ENCODE peak calls at places on chromosome 16, in eight cellular contexts. Y, B, O, A, F, R, J and H are unnamed samples.

GRCh38 chr16:32116080-32116479 is 137.0 kb upstream of the TP53TG3D start:
- DNase-seq in Y (no peak), B (no peak), O (no peak), A (no peak), F (peak), R (peak), J (no peak), H (no peak)

GRCh38 chr16:79808731-79809130 is 208.2 kb upstream of the MAF start:
- DNase-seq in Y (no peak), B (no peak), O (no peak), A (no peak), F (no peak), R (no peak), J (no peak), H (no peak)

GRCh38 chr16:17451835-17452234 is 18.9 kb downstream of the XYLT1 start:
- DNase-seq in Y (no peak), B (no peak), O (no peak), A (no peak), F (no peak), R (peak), J (no peak), H (no peak)

GRCh38 chr16:83968483-83968865 is 430 bp downstream of the NECAB2 start:
- DNase-seq in Y (peak), B (no peak), O (no peak), A (no peak), F (no peak), R (no peak), J (no peak), H (no peak)

GRCh38 chr16:5336898-5337297 is 239.3 kb upstream of the EEF2KMT start:
- DNase-seq in Y (no peak), B (no peak), O (no peak), A (no peak), F (no peak), R (no peak), J (no peak), H (no peak)

GRCh38 chr16:89365996-89366395 is 124.4 kb downstream of the ANKRD11 start:
- DNase-seq in Y (no peak), B (no peak), O (no peak), A (no peak), F (no peak), R (no peak), J (no peak), H (no peak)

GRCh38 chr16:75085556-75085955 is 31.0 kb downstream of the LDHD start:
- DNase-seq in Y (no peak), B (no peak), O (no peak), A (no peak), F (no peak), R (no peak), J (no peak), H (no peak)

GRCh38 chr16:787261-787966 is 767 bp downstream of the RPUSD1 start:
- DNase-seq in Y (no peak), B (no peak), O (peak), A (no peak), F (no peak), R (no peak), J (no peak), H (no peak)

GRCh38 chr16:85370881-85371651 is 242.1 kb upstream of the GSE1 start:
- DNase-seq in Y (no peak), B (peak), O (no peak), A (peak), F (no peak), R (no peak), J (no peak), H (peak)

GRCh38 chr16:3157229-3158013 is 22.6 kb downstream of the ZNF213 start:
- DNase-seq in Y (peak), B (peak), O (peak), A (peak), F (peak), R (no peak), J (peak), H (peak)

GRCh38 chr16:14249291-14250032 is 178.3 kb downstream of the MRTFB start:
- DNase-seq in Y (peak), B (peak), O (peak), A (peak), F (peak), R (peak), J (peak), H (peak)

GRCh38 chr16:30948087-30948955 is 547 bp upstream of the ORAI3 start:
- DNase-seq in Y (peak), B (no peak), O (peak), A (peak), F (peak), R (peak), J (peak), H (no peak)

GRCh38 chr16:81097230-81097629 is 1.0 kb upstream of the GCSH start:
- DNase-seq in Y (no peak), B (no peak), O (no peak), A (no peak), F (no peak), R (no peak), J (no peak), H (no peak)

GRCh38 chr16:67951485-67951884 is 7.6 kb upstream of the LCAT start:
- DNase-seq in Y (no peak), B (no peak), O (no peak), A (no peak), F (no peak), R (no peak), J (no peak), H (no peak)

GRCh38 chr16:30747331-30747730 is 894 bp upstream of the PHKG2 start:
- DNase-seq in Y (no peak), B (no peak), O (no peak), A (no peak), F (peak), R (no peak), J (no peak), H (no peak)

GRCh38 chr16:48318630-48319029 is 66.6 kb downstream of the SIAH1 start:
- DNase-seq in Y (no peak), B (no peak), O (peak), A (peak), F (no peak), R (no peak), J (no peak), H (no peak)

GRCh38 chr16:12095275-12096161 is 119.0 kb downstream of the SNX29 start:
- DNase-seq in Y (peak), B (peak), O (peak), A (peak), F (peak), R (peak), J (peak), H (peak)

GRCh38 chr16:52383640-52384292 is 163.2 kb downstream of the TOX3 start:
- DNase-seq in Y (no peak), B (no peak), O (no peak), A (peak), F (no peak), R (no peak), J (no peak), H (no peak)

GRCh38 chr16:70736454-70737376 is 50.9 kb upstream of the MTSS2 start:
- DNase-seq in Y (no peak), B (no peak), O (peak), A (no peak), F (no peak), R (no peak), J (no peak), H (no peak)

GRCh38 chr16:70407811-70408274 is 31.1 kb downstream of the ST3GAL2 start:
- DNase-seq in Y (no peak), B (no peak), O (no peak), A (no peak), F (no peak), R (peak), J (no peak), H (no peak)

GRCh38 chr16:30991052-30991451 is 6.0 kb downstream of the HSD3B7 start:
- DNase-seq in Y (no peak), B (no peak), O (no peak), A (no peak), F (no peak), R (no peak), J (no peak), H (no peak)

GRCh38 chr16:84667600-84668309 is 19.4 kb downstream of the KLHL36 start:
- DNase-seq in Y (no peak), B (no peak), O (no peak), A (no peak), F (no peak), R (no peak), J (no peak), H (no peak)

GRCh38 chr16:84507011-84507982 is 2.8 kb upstream of the MEAK7 start:
- DNase-seq in Y (no peak), B (no peak), O (no peak), A (no peak), F (no peak), R (peak), J (no peak), H (peak)

GRCh38 chr16:48576927-48577326 is 33.1 kb downstream of the N4BP1 start:
- DNase-seq in Y (no peak), B (no peak), O (no peak), A (no peak), F (no peak), R (no peak), J (no peak), H (no peak)